ENCODE peak calls at places on chromosomes 13 and 19, in five cellular contexts. Y is nucleus accumbens, P is progenitor cell of endocrine pancreas, O is A549, W is Karpas-422. N is an unnamed sample.

GRCh38 chr19:42461700-42462324 is 19.1 kb upstream of the CXCL17 start:
- DNase-seq in Y (peak), P (no peak), O (no peak), W (peak), N (peak)

GRCh38 chr13:113411216-113412023 is 41.9 kb downstream of the ADPRHL1 start:
- DNase-seq in Y (no peak), P (no peak), O (peak), W (no peak), N (no peak)

GRCh38 chr13:24272452-24273161 is 36.8 kb upstream of the C1QTNF9 start:
- DNase-seq in Y (no peak), P (no peak), O (no peak), W (no peak), N (no peak)

GRCh38 chr13:107964356-107964755 is 251.0 kb downstream of the LIG4 start:
- DNase-seq in Y (no peak), P (no peak), O (no peak), W (no peak), N (no peak)

GRCh38 chr19:42487025-42487797 is 41.1 kb downstream of the CEACAM1 start:
- DNase-seq in Y (no peak), P (no peak), O (no peak), W (no peak), N (no peak)

GRCh38 chr13:72458701-72459100 is 268.7 kb downstream of the MZT1 start:
- DNase-seq in Y (no peak), P (no peak), O (no peak), W (no peak), N (no peak)

GRCh38 chr19:12647047-12647446 is 19.5 kb downstream of the MAN2B1 start:
- DNase-seq in Y (no peak), P (no peak), O (no peak), W (peak), N (no peak)

GRCh38 chr19:19551862-19552192 is 13.8 kb downstream of the CILP2 start:
- DNase-seq in Y (no peak), P (no peak), O (no peak), W (no peak), N (no peak)

GRCh38 chr13:113646376-113646775 is 11.6 kb downstream of the ATP4B start:
- DNase-seq in Y (no peak), P (no peak), O (no peak), W (no peak), N (no peak)

GRCh38 chr13:102779426-102780159 is 6.0 kb upstream of the TEX30 start:
- DNase-seq in Y (no peak), P (no peak), O (no peak), W (no peak), N (no peak)

GRCh38 chr19:13621413-13621812 is 115.1 kb upstream of the CACNA1A start:
- DNase-seq in Y (no peak), P (no peak), O (peak), W (peak), N (no peak)

GRCh38 chr13:97275265-97275664 is 53.1 kb downstream of the MBNL2 start:
- DNase-seq in Y (no peak), P (no peak), O (peak), W (no peak), N (no peak)

GRCh38 chr13:28136916-28137315 is 1.4 kb upstream of the PAN3 start:
- DNase-seq in Y (no peak), P (no peak), O (no peak), W (peak), N (no peak)

GRCh38 chr13:77715233-77715891 is 17.9 kb downstream of the SLAIN1 start:
- DNase-seq in Y (no peak), P (no peak), O (no peak), W (no peak), N (no peak)

GRCh38 chr13:94886191-94886590 is 173.8 kb upstream of the SOX21 start:
- DNase-seq in Y (no peak), P (no peak), O (no peak), W (no peak), N (no peak)

GRCh38 chr19:41327499-41328156 is 17.7 kb downstream of the CCDC97 start:
- DNase-seq in Y (no peak), P (no peak), O (peak), W (peak), N (no peak)

GRCh38 chr19:4345656-4346383 is 2.5 kb downstream of the MPND start:
- DNase-seq in Y (no peak), P (no peak), O (no peak), W (no peak), N (no peak)

GRCh38 chr13:100409132-100409531 is 179.5 kb downstream of the GGACT start:
- DNase-seq in Y (no peak), P (no peak), O (peak), W (no peak), N (no peak)

GRCh38 chr13:100611678-100612492 is 23.3 kb upstream of the GGACT start:
- DNase-seq in Y (no peak), P (no peak), O (no peak), W (no peak), N (no peak)

GRCh38 chr13:111354789-111355188 is 34.3 kb downstream of the TEX29 start:
- DNase-seq in Y (no peak), P (no peak), O (no peak), W (no peak), N (no peak)

N was measured in head of caudate nucleus.